ENCODE peak calls at places on chromosomes 16 and 17, in seven cellular contexts. G is cardiac muscle cell, J is upper lobe of left lung, M is glutamatergic neuron, B is ovary, T is RWPE2, V is choroid plexus epithelial cell. Y is an unnamed sample.
A peak's percentile ranks its signal among the peaks of the same experiment; 100 is the strongest.

GRCh38 chr17:13597723-13598347 is 3.9 kb downstream of the HS3ST3A1 start:
- DNase-seq in G (peak; percentile 67), J (no peak), M (peak; percentile 33), B (no peak), T (no peak), V (peak; percentile 79), Y (peak; percentile 32)

GRCh38 chr16:24174977-24175376 is 81.2 kb upstream of the CACNG3 start:
- DNase-seq in G (no peak), J (no peak), M (no peak), B (no peak), T (no peak), V (no peak), Y (no peak)

GRCh38 chr17:56681561-56682266 is 88.2 kb downstream of the NOG start:
- DNase-seq in G (no peak), J (no peak), M (no peak), B (no peak), T (no peak), V (peak; percentile 93), Y (no peak)

GRCh38 chr16:84959045-84959576 is 52.2 kb downstream of the ZDHHC7 start:
- DNase-seq in G (no peak), J (no peak), M (no peak), B (no peak), T (no peak), V (no peak), Y (no peak)

GRCh38 chr17:50209472-50210248 is 8.2 kb upstream of the COL1A1 start:
- DNase-seq in G (peak; percentile 84), J (peak; percentile 86), M (peak; percentile 79), B (peak; percentile 98), T (peak; percentile 59), V (peak; percentile 98), Y (no peak)

GRCh38 chr17:47218896-47219430 is 9.8 kb downstream of the MYL4 start:
- DNase-seq in G (peak; percentile 92), J (no peak), M (no peak), B (no peak), T (no peak), V (no peak), Y (no peak)

GRCh38 chr17:3879181-3879580 is 13.7 kb downstream of the CAMKK1 start:
- DNase-seq in G (peak; percentile 52), J (no peak), M (peak; percentile 87), B (no peak), T (no peak), V (peak; percentile 68), Y (no peak)

GRCh38 chr17:9421525-9421924 is 154.1 kb downstream of the STX8 start:
- DNase-seq in G (no peak), J (no peak), M (no peak), B (no peak), T (no peak), V (no peak), Y (no peak)

GRCh38 chr16:85055503-85056210 is 28.1 kb downstream of the KIAA0513 start:
- DNase-seq in G (peak; percentile 61), J (no peak), M (no peak), B (no peak), T (no peak), V (peak; percentile 76), Y (peak; percentile 71)

GRCh38 chr17:40122944-40123810 is 1.4 kb downstream of the MSL1 start:
- DNase-seq in G (peak; percentile 73), J (no peak), M (peak; percentile 75), B (peak; percentile 68), T (no peak), V (peak; percentile 60), Y (peak; percentile 66)

GRCh38 chr17:61323015-61323379 is 76.6 kb upstream of the TBX2 start:
- DNase-seq in G (no peak), J (no peak), M (no peak), B (no peak), T (no peak), V (no peak), Y (no peak)

GRCh38 chr16:539901-540530 is 12.5 kb downstream of the CAPN15 start:
- DNase-seq in G (no peak), J (no peak), M (no peak), B (no peak), T (no peak), V (peak; percentile 79), Y (no peak)

GRCh38 chr16:30010817-30011504 is at the start of gene DOC2A:
- DNase-seq in G (peak; percentile 49), J (peak; percentile 87), M (peak; percentile 72), B (peak; percentile 57), T (peak; percentile 56), V (no peak), Y (no peak)

GRCh38 chr17:78798695-78799559 is 16.9 kb upstream of the CYTH1 start:
- DNase-seq in G (peak; percentile 15), J (no peak), M (no peak), B (no peak), T (no peak), V (peak; percentile 47), Y (peak; percentile 65)

GRCh38 chr17:82656266-82656665 is 8.0 kb upstream of the WDR45B start:
- DNase-seq in G (no peak), J (no peak), M (no peak), B (no peak), T (no peak), V (no peak), Y (no peak)

GRCh38 chr16:9316615-9317014 is 225.2 kb downstream of the HAPSTR1 start:
- DNase-seq in G (no peak), J (no peak), M (no peak), B (no peak), T (no peak), V (no peak), Y (no peak)

GRCh38 chr16:67249178-67249759 is 490 bp downstream of the SLC9A5 start:
- DNase-seq in G (peak; percentile 8), J (peak; percentile 84), M (no peak), B (peak; percentile 58), T (no peak), V (no peak), Y (no peak)

GRCh38 chr17:73482674-73483293 is 161.5 kb downstream of the SDK2 start:
- DNase-seq in G (no peak), J (no peak), M (no peak), B (no peak), T (no peak), V (peak; percentile 3), Y (no peak)

GRCh38 chr17:72602517-72603345 is 481.9 kb downstream of the SOX9 start:
- DNase-seq in G (no peak), J (no peak), M (no peak), B (no peak), T (no peak), V (peak; percentile 76), Y (no peak)

GRCh38 chr17:7219812-7220592 is at the start of the genes ACADVL and DLG4:
- DNase-seq in G (peak; percentile 90), J (peak; percentile 96), M (peak; percentile 90), B (peak; percentile 95), T (peak; percentile 92), V (peak; percentile 92), Y (peak; percentile 91)

GRCh38 chr17:2547176-2547575 is 35.5 kb upstream of the METTL16 start:
- DNase-seq in G (no peak), J (no peak), M (no peak), B (no peak), T (no peak), V (peak; percentile 55), Y (no peak)

GRCh38 chr17:4604111-4604644 is 19.8 kb downstream of the SMTNL2 start:
- DNase-seq in G (peak; percentile 83), J (no peak), M (peak; percentile 69), B (peak; percentile 88), T (no peak), V (peak; percentile 89), Y (no peak)

GRCh38 chr17:6468051-6468790 is 24.0 kb downstream of the PIMREG start:
- DNase-seq in G (no peak), J (no peak), M (no peak), B (no peak), T (no peak), V (no peak), Y (no peak)

GRCh38 chr17:11279776-11280344 is 38.8 kb downstream of the SHISA6 start:
- DNase-seq in G (no peak), J (no peak), M (no peak), B (no peak), T (no peak), V (no peak), Y (no peak)

GRCh38 chr17:64024781-64025731 is 4.6 kb upstream of the ICAM2 start:
- DNase-seq in G (peak; percentile 3), J (no peak), M (no peak), B (peak; percentile 37), T (no peak), V (peak; percentile 30), Y (no peak)

GRCh38 chr17:10121971-10122707 is 76.3 kb downstream of the GAS7 start:
- DNase-seq in G (no peak), J (no peak), M (no peak), B (no peak), T (no peak), V (no peak), Y (no peak)

GRCh38 chr17:33288954-33289353 is 4.1 kb downstream of the ASIC2 start:
- DNase-seq in G (no peak), J (no peak), M (no peak), B (no peak), T (no peak), V (no peak), Y (no peak)
- TF ChIP-seq CTCF in G (no peak), J (no peak), M (no peak), B (no peak), T (no peak), V (no peak), Y (no peak)

GRCh38 chr16:82748026-82748425 is 121.3 kb downstream of the CDH13 start:
- DNase-seq in G (no peak), J (no peak), M (no peak), B (no peak), T (no peak), V (peak; percentile 72), Y (no peak)
- TF ChIP-seq CTCF in G (peak; percentile 50), J (no peak), M (no peak), B (no peak), T (peak; percentile 7), V (peak; percentile 64), Y (no peak)

GRCh38 chr17:32264140-32264799 is 1.4 kb upstream of the RHBDL3 start:
- DNase-seq in G (no peak), J (no peak), M (peak; percentile 54), B (no peak), T (no peak), V (no peak), Y (no peak)
- TF ChIP-seq CTCF in G (peak; percentile 18), J (no peak), M (peak; percentile 42), B (no peak), T (no peak), V (peak; percentile 37), Y (no peak)

DNA sequence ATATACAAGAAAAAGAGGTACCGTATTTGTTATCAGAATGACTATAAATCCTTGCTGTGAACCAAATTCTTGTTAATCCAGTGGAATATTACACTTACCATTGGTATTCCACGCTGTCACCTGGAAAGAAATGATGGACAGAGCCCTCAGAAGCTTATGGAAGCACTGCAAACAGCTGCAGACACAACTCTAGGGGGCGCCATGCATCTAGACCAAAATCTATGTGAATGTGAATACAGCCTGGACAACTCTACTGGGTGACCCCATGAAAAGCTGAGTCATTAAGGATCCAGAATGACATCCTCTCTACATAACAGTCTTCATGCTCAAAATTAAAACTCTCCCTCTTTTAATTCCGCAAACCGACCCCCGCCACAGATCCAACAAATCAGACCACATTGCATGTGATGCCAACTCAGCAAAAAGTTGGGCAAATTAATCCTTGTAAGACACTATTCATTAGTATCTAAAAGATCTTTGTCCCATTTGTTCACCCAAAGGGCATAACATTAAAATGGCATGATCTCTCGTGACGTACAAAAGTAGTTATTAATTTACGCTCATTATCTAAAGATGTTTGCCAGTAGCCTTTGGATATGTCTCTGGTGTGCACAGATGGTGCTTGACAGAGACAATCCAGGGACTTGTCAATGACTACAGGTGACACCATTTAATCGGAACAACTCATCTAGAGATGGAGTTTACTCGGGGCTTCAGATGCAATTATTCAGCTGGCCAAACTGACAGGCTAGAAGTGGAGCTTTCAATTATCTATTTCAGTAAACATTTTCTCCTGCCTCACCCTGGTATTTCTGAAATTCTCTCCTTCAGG is 552.7 kb upstream of the PSMD7 start:
- DNase-seq in G (no peak), J (no peak), M (peak; percentile 29), B (no peak), T (no peak), V (no peak), Y (no peak)
- TF ChIP-seq CTCF in G (no peak), J (no peak), M (peak; percentile 23), B (no peak), T (peak; percentile 6), V (no peak), Y (no peak)